ENCODE peak calls at places on chromosomes 6 and 20, in nine cellular contexts. D is kidney glomerular epithelial cell; J is mesenchymal stem cell; L is endothelial cell of umbilical vein; N is stimulated activated CD4-positive, alpha-beta T cell treated with anti-CD3 and anti-CD28 coated beads, TNF-alpha, amount 100 ng/mL, for 4 hours; R is heart right ventricle; P is NCI-H2029 treated with DMSO at 0.1 percent for 48 hours; Q is adrenal gland; E is PC-9. O is an unnamed sample.

GRCh38 chr20:37911838-37912273 is 8.9 kb downstream of the VSTM2L start:
- DNase-seq in N (no peak), E (no peak), Q (no peak), R (no peak), J (no peak), D (no peak), L (no peak), P (no peak), O (no peak)

GRCh38 chr6:17179246-17180073 is 77.6 kb downstream of the STMND1 start:
- DNase-seq in N (no peak), L (no peak), Q (no peak), D (no peak), E (no peak), P (no peak), R (no peak), J (peak), O (no peak)

GRCh38 chr20:958936-959815 is 42.9 kb downstream of the RSPO4 start:
- DNase-seq in D (no peak), P (no peak), L (no peak), R (no peak), Q (no peak), E (no peak), J (no peak), N (no peak), O (no peak)

GRCh38 chr6:294656-295565 is 2.6 kb downstream of the DUSP22 start:
- DNase-seq in Q (no peak), R (no peak), L (no peak), J (no peak), E (no peak), D (no peak), P (no peak), N (no peak), O (no peak)

GRCh38 chr6:1424306-1424927 is 35.0 kb downstream of the FOXF2 start:
- DNase-seq in Q (peak), L (peak), J (peak), N (no peak), R (no peak), E (peak), P (peak), D (no peak), O (peak)

GRCh38 chr20:16205505-16205904 is 367.7 kb downstream of the KIF16B start:
- DNase-seq in J (no peak), N (no peak), E (no peak), P (no peak), D (no peak), R (no peak), L (no peak), Q (no peak), O (peak)

GRCh38 chr6:73231986-73232391 is 6.7 kb upstream of the KHDC1L start:
- DNase-seq in R (no peak), P (no peak), N (no peak), J (no peak), L (no peak), Q (no peak), E (no peak), D (no peak), O (no peak)

GRCh38 chr6:25173951-25174474 is 105.2 kb upstream of the CARMIL1 start:
- DNase-seq in R (no peak), J (peak), N (no peak), P (no peak), L (peak), D (peak), Q (no peak), E (peak), O (peak)

GRCh38 chr6:1527098-1527497 is 82.6 kb upstream of the FOXC1 start:
- DNase-seq in L (no peak), J (no peak), N (peak), R (peak), E (no peak), P (peak), Q (no peak), D (no peak), O (no peak)

GRCh38 chr6:160030103-160030502 is 61.2 kb downstream of the IGF2R start:
- DNase-seq in J (peak), Q (peak), L (peak), P (peak), E (peak), N (no peak), R (peak), D (peak), O (peak)

GRCh38 chr20:31565699-31566331 is 39.3 kb upstream of the ID1 start:
- DNase-seq in L (no peak), P (no peak), D (no peak), J (no peak), Q (no peak), E (peak), R (no peak), N (no peak), O (no peak)

GRCh38 chr6:145814035-145814500 is 527 bp downstream of the FBXO30 start:
- DNase-seq in P (no peak), Q (peak), N (no peak), E (peak), L (no peak), R (peak), J (peak), D (peak), O (no peak)

GRCh38 chr6:25449774-25450173 is 170.6 kb downstream of the CARMIL1 start:
- DNase-seq in N (no peak), Q (no peak), J (no peak), E (no peak), L (no peak), D (no peak), P (no peak), R (no peak), O (no peak)

GRCh38 chr6:156816505-156816904 is 39.3 kb downstream of the ARID1B start:
- DNase-seq in Q (no peak), L (peak), R (no peak), N (no peak), E (no peak), D (no peak), J (peak), P (no peak), O (no peak)

GRCh38 chr6:47064274-47064673 is 22.1 kb upstream of the ADGRF1 start:
- DNase-seq in L (no peak), J (no peak), R (no peak), E (no peak), Q (no peak), N (no peak), P (no peak), D (no peak), O (no peak)

GRCh38 chr20:57513199-57513598 is 11.7 kb downstream of the CTCFL start:
- DNase-seq in P (no peak), J (peak), E (no peak), D (no peak), Q (no peak), R (no peak), N (no peak), L (no peak), O (no peak)

GRCh38 chr20:41617059-41617921 is 887 bp downstream of the CHD6 start:
- DNase-seq in P (no peak), L (peak), E (peak), D (peak), N (peak), Q (peak), J (peak), R (peak), O (peak)

GRCh38 chr6:35073766-35074471 is 67.2 kb downstream of the TCP11 start:
- DNase-seq in P (no peak), L (no peak), N (no peak), R (no peak), J (no peak), D (no peak), E (no peak), Q (no peak), O (no peak)

GRCh38 chr20:45330476-45330875 is 17.7 kb downstream of the SDC4 start:
- DNase-seq in E (no peak), R (no peak), N (no peak), D (no peak), P (no peak), L (no peak), J (no peak), Q (no peak), O (no peak)

GRCh38 chr6:99093781-99094180 is 146.0 kb upstream of the FBXL4 start:
- DNase-seq in Q (no peak), J (no peak), E (no peak), D (no peak), N (no peak), R (no peak), L (no peak), P (peak), O (no peak)

GRCh38 chr6:150579611-150580010 is 20.1 kb upstream of the PLEKHG1 start:
- DNase-seq in P (no peak), Q (peak), E (no peak), J (no peak), D (no peak), R (peak), L (no peak), N (no peak), O (no peak)

GRCh38 chr6:2971420-2972218 is at the start of gene SERPINB6:
- DNase-seq in D (peak), E (peak), J (peak), N (no peak), R (peak), L (peak), P (peak), Q (peak), O (no peak)

O was measured in epithelial cell of proximal tubule.